ENCODE peak calls at places on chromosome 19, in eight cellular contexts. P is NCI-H1105 treated with DMSO at 0.1 percent for 48 hours; S is HEK293T; N is heart left ventricle; A is stimulated activated CD8-positive, alpha-beta memory T cell treated with anti-CD3 and anti-CD28 coated beads, Interleukin-15, amount 100 ng/mL, for 1 hour; V is fibroblast of gingiva; B is transverse colon; F is RWPE2. Q is an unnamed sample.

GRCh38 chr19:41604831-41605230 is 22.0 kb downstream of the CEACAM4 start:
- DNase-seq in S (no peak), V (no peak), F (no peak), N (no peak), P (no peak), B (no peak), A (no peak), Q (no peak)

GRCh38 chr19:7917292-7918061 is 2.7 kb upstream of the SNAPC2 start:
- DNase-seq in B (peak; percentile 69), V (peak; percentile 63), A (no peak), F (no peak), P (peak; percentile 39), N (peak; percentile 63), S (no peak), Q (peak; percentile 55)

GRCh38 chr19:4328243-4328990 is 10.2 kb downstream of the STAP2 start:
- DNase-seq in S (peak; percentile 92), F (no peak), P (no peak), N (peak; percentile 97), V (peak; percentile 93), A (peak; percentile 97), B (peak; percentile 96), Q (no peak)

GRCh38 chr19:33752945-33753344 is 43.7 kb upstream of the KCTD15 start:
- DNase-seq in F (no peak), V (no peak), N (no peak), B (no peak), A (no peak), P (no peak), S (no peak), Q (no peak)

GRCh38 chr19:38245826-38246498 is 10.2 kb downstream of the PPP1R14A start:
- DNase-seq in B (no peak), N (no peak), S (no peak), A (no peak), V (peak; percentile 29), F (no peak), P (no peak), Q (no peak)

GRCh38 chr19:1410136-1410786 is 2.9 kb downstream of the DAZAP1 start:
- DNase-seq in A (no peak), N (peak; percentile 50), F (no peak), S (no peak), V (no peak), B (no peak), P (no peak), Q (no peak)

GRCh38 chr19:9945319-9945966 is 9.1 kb upstream of the OLFM2 start:
- DNase-seq in A (no peak), B (peak; percentile 73), V (peak; percentile 99), F (no peak), P (no peak), N (peak; percentile 92), S (peak; percentile 36), Q (no peak)

GRCh38 chr19:16890461-16891184 is 1.8 kb downstream of the F2RL3 start:
- DNase-seq in P (no peak), S (no peak), V (no peak), B (no peak), N (no peak), F (no peak), A (no peak), Q (no peak)

GRCh38 chr19:14337510-14337909 is 43.7 kb upstream of the ADGRE5 start:
- DNase-seq in S (peak; percentile 83), N (no peak), F (no peak), V (no peak), A (no peak), B (peak; percentile 76), P (no peak), Q (no peak)

GRCh38 chr19:1851581-1852293 is 3.5 kb upstream of the REXO1 start:
- DNase-seq in B (no peak), S (no peak), F (no peak), V (no peak), N (no peak), P (no peak), A (no peak), Q (peak; percentile 65)

GRCh38 chr19:48454150-48454730 is 1.1 kb upstream of the KCNJ14 start:
- DNase-seq in B (no peak), P (no peak), V (no peak), A (no peak), N (no peak), S (no peak), F (no peak), Q (no peak)

GRCh38 chr19:31612873-31613272 is 263.6 kb upstream of the TSHZ3 start:
- DNase-seq in N (no peak), F (no peak), A (no peak), P (no peak), S (no peak), B (no peak), V (no peak), Q (no peak)

GRCh38 chr19:44002212-44002565 is 568 bp upstream of the ZNF230 start:
- DNase-seq in A (no peak), N (no peak), S (no peak), V (no peak), F (no peak), P (no peak), B (no peak), Q (no peak)

GRCh38 chr19:45254044-45254531 is 3.0 kb downstream of the MARK4 start:
- DNase-seq in N (no peak), P (no peak), V (no peak), A (no peak), S (no peak), B (no peak), F (no peak), Q (no peak)

GRCh38 chr19:41456342-41456918 is 13.5 kb downstream of the ERICH4 start:
- DNase-seq in P (no peak), B (no peak), A (no peak), F (no peak), S (no peak), V (peak; percentile 31), N (no peak), Q (no peak)

GRCh38 chr19:11284535-11284934 is 11.4 kb upstream of the TSPAN16 start:
- DNase-seq in A (no peak), P (no peak), F (no peak), B (no peak), N (no peak), V (no peak), S (no peak), Q (no peak)

GRCh38 chr19:5534787-5535586 is 32.8 kb downstream of the TINCR start:
- DNase-seq in A (no peak), V (no peak), S (peak; percentile 66), P (peak; percentile 6), F (no peak), B (no peak), N (no peak), Q (no peak)

GRCh38 chr19:30222993-30223865 is 149.0 kb upstream of the ZNF536 start:
- DNase-seq in F (no peak), V (no peak), S (no peak), B (no peak), A (no peak), N (no peak), P (no peak), Q (no peak)

GRCh38 chr19:48925240-48925843 is 8.2 kb upstream of the DHDH start:
- DNase-seq in V (peak; percentile 32), S (no peak), P (no peak), F (peak; percentile 91), N (no peak), B (no peak), A (no peak), Q (no peak)

GRCh38 chr19:10115392-10116084 is 4.0 kb downstream of the P2RY11 start:
- DNase-seq in F (no peak), S (no peak), P (no peak), V (no peak), N (no peak), A (no peak), B (no peak), Q (no peak)

GRCh38 chr19:34676697-34677385 is at the start of gene SCGB2B2:
- DNase-seq in B (no peak), F (peak; percentile 72), A (no peak), P (peak; percentile 93), S (peak; percentile 68), N (peak; percentile 90), V (no peak), Q (peak; percentile 93)

GRCh38 chr19:38721977-38722773 is 22.1 kb downstream of the CAPN12 start:
- DNase-seq in V (no peak), F (no peak), N (peak; percentile 87), B (no peak), A (no peak), P (no peak), S (no peak), Q (no peak)

GRCh38 chr19:9584073-9584833 is at the start of gene ZNF121:
- DNase-seq in A (peak; percentile 70), F (peak; percentile 72), P (peak; percentile 85), N (peak; percentile 90), B (peak; percentile 88), S (peak; percentile 85), V (peak; percentile 71), Q (peak; percentile 87)

GRCh38 chr19:1214862-1215731 is 9.5 kb downstream of the STK11 start:
- DNase-seq in B (no peak), P (no peak), N (peak; percentile 83), V (peak; percentile 66), A (no peak), S (no peak), F (peak; percentile 75), Q (no peak)

GRCh38 chr19:7292950-7293794 is 1.0 kb downstream of the INSR start:
- DNase-seq in F (no peak), A (no peak), N (peak; percentile 72), S (no peak), P (no peak), B (peak; percentile 68), V (no peak), Q (no peak)

GRCh38 chr19:35355851-35356460 is 2.3 kb upstream of the FFAR3 start:
- DNase-seq in F (peak; percentile 28), N (no peak), V (no peak), A (no peak), P (no peak), B (no peak), S (no peak), Q (no peak)

GRCh38 chr19:47476438-47476972 is 4.8 kb upstream of the SLC8A2 start:
- DNase-seq in V (no peak), S (no peak), F (no peak), N (no peak), B (no peak), A (no peak), P (no peak), Q (no peak)

GRCh38 chr19:35571406-35571965 is 8.0 kb upstream of the ATP4A start:
- DNase-seq in B (no peak), V (no peak), F (no peak), S (no peak), N (no peak), A (no peak), P (no peak), Q (no peak)

GRCh38 chr19:8688930-8689329 is 9.7 kb downstream of the ACTL9 start:
- DNase-seq in B (no peak), N (no peak), F (no peak), A (no peak), P (no peak), S (no peak), V (no peak), Q (no peak)

GRCh38 chr19:4622695-4623421 is 16.5 kb upstream of the TNFAIP8L1 start:
- DNase-seq in P (no peak), S (no peak), B (no peak), V (no peak), F (no peak), N (no peak), A (no peak), Q (no peak)

GRCh38 chr19:19256072-19256969 is 16.8 kb downstream of the TM6SF2 start:
- DNase-seq in A (no peak), P (peak; percentile 62), F (no peak), S (no peak), B (no peak), V (no peak), N (no peak), Q (peak; percentile 45)

GRCh38 chr19:8611890-8612806 is 1.6 kb upstream of the ADAMTS10 start:
- DNase-seq in N (peak; percentile 81), S (no peak), F (no peak), A (no peak), B (peak; percentile 35), V (no peak), P (no peak), Q (no peak)

GRCh38 chr19:355134-355533 is 10.5 kb upstream of the MIER2 start:
- DNase-seq in V (no peak), P (no peak), A (no peak), N (no peak), B (no peak), S (no peak), F (no peak), Q (no peak)

GRCh38 chr19:19488041-19488874 is 27.1 kb downstream of the TSSK6 start:
- DNase-seq in F (no peak), B (peak; percentile 60), S (no peak), P (peak; percentile 26), A (no peak), V (no peak), N (no peak), Q (peak; percentile 32)

Q was measured in NCI-H146.